ENCODE peak calls at places on chromosomes 7 and 10, in nine cellular contexts. One of them, this sample, is unnamed.
A peak's percentile ranks its signal among the peaks of the same experiment; 100 is the strongest.

GRCh38 chr7:120806669-120807068 is 51.3 kb downstream of the TSPAN12 start:
- DNase-seq in MV-4-11: no peak
- DNase-seq in Calu3: no peak
- DNase-seq in DMS153: no peak
- DNase-seq in kidney glomerular epithelial cell: peak; percentile 82
- DNase-seq in GM23338: no peak
- DNase-seq in NCI-H774: no peak
- DNase-seq in substantia nigra: no peak
- DNase-seq in pons: no peak
- DNase-seq in this sample: no peak

GRCh38 chr10:100656479-100656878 is 88.9 kb upstream of the PAX2 start:
- DNase-seq in MV-4-11: no peak
- DNase-seq in Calu3: peak; percentile 14
- DNase-seq in DMS153: peak; percentile 23
- DNase-seq in kidney glomerular epithelial cell: no peak
- DNase-seq in GM23338: peak; percentile 74
- DNase-seq in NCI-H774: no peak
- DNase-seq in substantia nigra: no peak
- DNase-seq in pons: no peak
- DNase-seq in this sample: peak; percentile 18

GRCh38 chr7:151520419-151521229 is 929 bp upstream of the RHEB start:
- DNase-seq in MV-4-11: no peak
- DNase-seq in Calu3: peak; percentile 67
- DNase-seq in DMS153: peak; percentile 33
- DNase-seq in kidney glomerular epithelial cell: no peak
- DNase-seq in GM23338: peak; percentile 70
- DNase-seq in NCI-H774: peak; percentile 31
- DNase-seq in substantia nigra: peak; percentile 46
- DNase-seq in pons: peak; percentile 23
- DNase-seq in this sample: no peak

GRCh38 chr10:116272497-116273221 is at the start of gene GFRA1:
- DNase-seq in MV-4-11: no peak
- DNase-seq in Calu3: no peak
- DNase-seq in DMS153: no peak
- DNase-seq in kidney glomerular epithelial cell: peak; percentile 41
- DNase-seq in GM23338: peak; percentile 81
- DNase-seq in NCI-H774: no peak
- DNase-seq in substantia nigra: no peak
- DNase-seq in pons: no peak
- DNase-seq in this sample: no peak

GRCh38 chr10:104556831-104557230 is 84.3 kb upstream of the SORCS3 start:
- DNase-seq in MV-4-11: no peak
- DNase-seq in Calu3: no peak
- DNase-seq in DMS153: no peak
- DNase-seq in kidney glomerular epithelial cell: no peak
- DNase-seq in GM23338: no peak
- DNase-seq in NCI-H774: no peak
- DNase-seq in substantia nigra: no peak
- DNase-seq in pons: no peak
- DNase-seq in this sample: no peak

GRCh38 chr7:156005202-156005821 is 193.0 kb upstream of the SHH start:
- DNase-seq in MV-4-11: no peak
- DNase-seq in Calu3: no peak
- DNase-seq in DMS153: no peak
- DNase-seq in kidney glomerular epithelial cell: no peak
- DNase-seq in GM23338: no peak
- DNase-seq in NCI-H774: no peak
- DNase-seq in substantia nigra: no peak
- DNase-seq in pons: no peak
- DNase-seq in this sample: no peak

GRCh38 chr10:4315529-4315928 is 510.5 kb upstream of the AKR1E2 start:
- DNase-seq in MV-4-11: no peak
- DNase-seq in Calu3: no peak
- DNase-seq in DMS153: no peak
- DNase-seq in kidney glomerular epithelial cell: no peak
- DNase-seq in GM23338: no peak
- DNase-seq in NCI-H774: no peak
- DNase-seq in substantia nigra: no peak
- DNase-seq in pons: peak; percentile 44
- DNase-seq in this sample: no peak

GRCh38 chr10:132606536-132607316 is 69.1 kb downstream of the INPP5A start:
- DNase-seq in MV-4-11: no peak
- DNase-seq in Calu3: no peak
- DNase-seq in DMS153: no peak
- DNase-seq in kidney glomerular epithelial cell: no peak
- DNase-seq in GM23338: no peak
- DNase-seq in NCI-H774: no peak
- DNase-seq in substantia nigra: peak; percentile 59
- DNase-seq in pons: peak; percentile 43
- DNase-seq in this sample: no peak

GRCh38 chr10:3874988-3875841 is 90.2 kb upstream of the KLF6 start:
- DNase-seq in MV-4-11: no peak
- DNase-seq in Calu3: no peak
- DNase-seq in DMS153: peak; percentile 38
- DNase-seq in kidney glomerular epithelial cell: no peak
- DNase-seq in GM23338: no peak
- DNase-seq in NCI-H774: peak; percentile 18
- DNase-seq in substantia nigra: no peak
- DNase-seq in pons: peak; percentile 45
- DNase-seq in this sample: no peak

This sample was measured in NCI-H1694 treated with DMSO at 0.1 percent for 48 hours.